ENCODE peak calls at places on chromosomes 13 and 19, in six cellular contexts. U, L, J, V, S and P are unnamed samples.
A peak's percentile ranks its signal among the peaks of the same experiment; 100 is the strongest.

GRCh38 chr19:1453525-1454371 is 3.8 kb downstream of the APC2 start:
- DNase-seq in V (peak; percentile 87), L (no peak), J (no peak), S (peak; percentile 53), U (peak; percentile 64), P (no peak)

GRCh38 chr19:46660601-46661019 is 372 bp downstream of the DACT3 start:
- DNase-seq in L (no peak), S (peak; percentile 55), J (no peak), V (no peak), U (no peak), P (no peak)

GRCh38 chr13:41960195-41960699 is 662 bp downstream of the VWA8 start:
- DNase-seq in V (peak; percentile 71), S (no peak), U (peak; percentile 9), J (peak; percentile 53), L (no peak), P (peak; percentile 31)

GRCh38 chr19:12000152-12000981 is 35.1 kb downstream of the ZNF433 start:
- DNase-seq in U (no peak), V (peak; percentile 56), S (no peak), J (no peak), L (no peak), P (no peak)

GRCh38 chr19:6212403-6213265 is 67.1 kb downstream of the MLLT1 start:
- DNase-seq in J (peak; percentile 48), S (no peak), V (no peak), U (no peak), L (no peak), P (peak; percentile 4)

GRCh38 chr13:103525530-103525929 is 459.3 kb upstream of the SLC10A2 start:
- DNase-seq in V (no peak), U (no peak), S (no peak), L (no peak), J (no peak), P (no peak)

GRCh38 chr19:2255112-2255845 is 938 bp downstream of the JSRP1 start:
- DNase-seq in S (no peak), J (no peak), V (no peak), U (no peak), L (no peak), P (no peak)

GRCh38 chr13:30165791-30166190 is 141.6 kb downstream of the KATNAL1 start:
- DNase-seq in L (peak; percentile 15), V (peak; percentile 4), J (no peak), S (peak; percentile 64), U (no peak), P (no peak)

GRCh38 chr19:39297931-39298634 is 1.9 kb downstream of the IFNL1 start:
- DNase-seq in U (no peak), L (no peak), V (no peak), S (no peak), J (no peak), P (no peak)

GRCh38 chr19:54271106-54271505 is 9.8 kb downstream of the LILRB2 start:
- DNase-seq in U (no peak), J (peak; percentile 32), S (no peak), L (no peak), V (no peak), P (no peak)

GRCh38 chr13:30681489-30682242 is 53.7 kb upstream of the ALOX5AP start:
- DNase-seq in J (no peak), U (no peak), L (no peak), S (no peak), V (peak; percentile 76), P (peak; percentile 34)

GRCh38 chr13:30561506-30561905 is 56.2 kb upstream of the USPL1 start:
- DNase-seq in S (no peak), L (no peak), J (no peak), U (no peak), V (peak; percentile 35), P (no peak)

GRCh38 chr13:40779049-40779448 is 8.1 kb upstream of the MRPS31 start:
- DNase-seq in S (no peak), U (no peak), J (no peak), L (no peak), V (no peak), P (no peak)

GRCh38 chr19:495440-496332 is 600 bp upstream of the MADCAM1 start:
- DNase-seq in L (no peak), U (peak; percentile 46), J (no peak), S (peak; percentile 62), V (peak; percentile 61), P (peak; percentile 43)

GRCh38 chr13:100483836-100484381 is 104.7 kb downstream of the GGACT start:
- DNase-seq in V (no peak), U (no peak), L (no peak), J (no peak), S (no peak), P (no peak)

GRCh38 chr13:21326155-21327030 is 132.7 kb downstream of the ZDHHC20 start:
- DNase-seq in L (peak; percentile 72), V (peak; percentile 88), U (no peak), S (peak; percentile 88), J (peak; percentile 74), P (peak; percentile 61)

GRCh38 chr19:43546581-43546980 is 13.6 kb downstream of the ZNF575 start:
- DNase-seq in S (no peak), L (no peak), U (no peak), V (no peak), J (no peak), P (no peak)

GRCh38 chr19:1275260-1275975 is at the start of gene FAM174C:
- DNase-seq in S (peak; percentile 98), V (peak; percentile 99), L (peak; percentile 93), J (peak; percentile 97), U (peak; percentile 92), P (peak; percentile 98)

GRCh38 chr13:35086667-35087066 is 144.6 kb downstream of the NBEA start:
- DNase-seq in L (no peak), U (peak; percentile 76), S (no peak), J (no peak), V (peak; percentile 1), P (no peak)

GRCh38 chr19:12843328-12843727 is 5.0 kb downstream of the MAST1 start:
- DNase-seq in V (no peak), U (no peak), J (no peak), S (no peak), L (no peak), P (no peak)

GRCh38 chr13:51244637-51245405 is 22.6 kb downstream of the FAM124A start:
- DNase-seq in V (no peak), U (no peak), L (no peak), S (no peak), J (no peak), P (no peak)
- H3K4me3 ChIP-seq in V (no peak overlapping the region), U (no peak overlapping the region), L (no peak overlapping the region), S (no peak overlapping the region), J (no peak overlapping the region), P (no peak overlapping the region)

GRCh38 chr13:33078268-33078667 is 62.0 kb downstream of the KL start:
- DNase-seq in S (no peak), L (no peak), U (no peak), J (no peak), V (no peak), P (no peak)

GRCh38 chr13:33083054-33083453 is 66.8 kb downstream of the KL start:
- DNase-seq in L (no peak), J (no peak), S (no peak), U (no peak), V (no peak), P (no peak)

GRCh38 chr13:33079960-33080359 is 63.7 kb downstream of the KL start:
- DNase-seq in S (no peak), V (no peak), J (no peak), U (no peak), L (no peak), P (no peak)

GRCh38 chr13:33080962-33081655 is 64.9 kb downstream of the KL start:
- DNase-seq in L (no peak), V (peak; percentile 7), S (no peak), U (peak; percentile 68), J (no peak), P (no peak)

DNA sequence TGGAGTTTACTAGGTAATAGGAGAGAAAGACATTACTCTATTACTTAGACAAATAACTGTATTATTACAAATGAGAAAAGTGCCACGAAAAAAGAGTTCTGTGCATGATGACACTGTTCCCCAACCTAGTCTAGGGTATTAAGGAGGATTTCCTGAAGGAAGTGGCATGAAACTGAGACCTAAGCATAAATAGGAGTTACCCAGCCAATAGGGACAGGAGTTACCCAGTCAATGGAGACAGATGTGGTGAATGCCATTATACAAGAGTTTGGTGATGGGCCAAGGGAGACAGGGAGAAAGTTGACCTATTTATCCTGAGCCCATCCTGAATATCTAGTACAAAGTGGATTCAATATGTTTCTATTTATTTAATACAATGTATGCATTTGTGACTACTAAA is 65.4 kb downstream of the KL start:
- DNase-seq in L (no peak), V (no peak), U (no peak), J (no peak), S (no peak), P (no peak)
- H2AFZ ChIP-seq in L (no peak overlapping the region), V (no peak overlapping the region), U (peak overlapping the region; percentile 61), J (no peak overlapping the region), S (no peak overlapping the region), P (no peak overlapping the region)

GRCh38 chr13:27124571-27124970 is 47.0 kb downstream of the USP12 start:
- DNase-seq in U (no peak), L (no peak), J (no peak), S (no peak), V (no peak), P (no peak)

GRCh38 chr13:27128825-27129627 is 42.6 kb downstream of the USP12 start:
- DNase-seq in L (no peak), U (peak; percentile 69), V (no peak), J (peak; percentile 50), S (no peak), P (no peak)

GRCh38 chr13:27122036-27122435 is 49.6 kb downstream of the USP12 start:
- DNase-seq in J (no peak), U (no peak), L (no peak), S (no peak), V (no peak), P (no peak)

GRCh38 chr13:27126877-27127276 is 44.7 kb downstream of the USP12 start:
- DNase-seq in L (no peak), V (no peak), J (no peak), U (no peak), S (no peak), P (no peak)

DNA sequence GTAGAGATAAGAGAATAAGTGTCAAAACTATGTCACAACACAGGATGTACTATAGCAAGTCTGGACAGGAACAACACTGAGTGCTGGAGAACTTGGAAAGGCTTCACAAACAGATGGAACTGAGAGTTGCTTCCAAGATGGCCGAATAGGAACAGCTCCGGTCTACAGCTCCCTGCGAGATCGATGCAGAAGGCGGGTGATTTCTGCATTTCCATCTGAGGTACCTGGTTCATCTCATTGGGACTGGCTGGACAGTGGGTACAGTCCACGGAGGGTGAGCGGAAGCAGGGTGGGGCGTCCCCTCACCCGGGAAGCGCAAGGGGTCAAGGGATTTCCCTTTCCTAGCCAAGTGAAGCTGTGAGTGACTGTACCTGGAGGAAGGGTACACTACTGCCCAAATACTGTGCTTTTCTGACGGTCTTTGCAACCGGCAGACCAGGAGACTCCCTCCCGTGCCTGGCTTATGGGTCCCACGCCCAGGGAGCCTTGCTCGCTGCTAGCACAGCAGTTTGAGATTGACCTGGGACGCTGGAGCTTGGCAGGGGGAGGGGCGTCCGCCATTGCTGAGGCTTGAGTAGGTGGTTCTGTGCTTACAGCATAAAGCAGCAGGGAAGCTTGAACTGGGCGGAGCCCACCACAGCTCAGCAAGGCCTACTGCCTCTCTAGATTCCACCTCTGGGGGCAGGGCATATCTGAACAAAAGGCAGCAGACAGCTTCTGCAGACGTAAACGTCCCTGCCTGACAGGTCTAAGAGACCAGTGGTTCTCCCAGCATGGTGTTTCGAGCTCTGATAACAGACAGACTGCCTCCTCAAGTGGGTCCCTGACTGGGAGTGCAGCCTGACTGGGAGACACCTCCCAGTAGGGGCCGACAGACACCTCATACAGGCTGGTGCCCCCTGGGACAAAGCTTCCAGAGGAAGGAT is 46.0 kb downstream of the USP12 start:
- DNase-seq in L (no peak), V (no peak), U (no peak), J (peak; percentile 54), S (no peak), P (no peak)
- H3K9me3 ChIP-seq in L (peaks cover 6% of the 10 kb centered on the region), V (no peaks in the 10 kb centered on the region), U (no peaks in the 10 kb centered on the region), J (peaks cover 7% of the 10 kb centered on the region), S (no peaks in the 10 kb centered on the region), P (no peaks in the 10 kb centered on the region)

GRCh38 chr19:48868196-48868886 is at the start of gene PLEKHA4:
- DNase-seq in J (no peak), V (peak; percentile 80), U (no peak), S (peak; percentile 33), L (no peak), P (peak; percentile 67)
- H3K4me3 ChIP-seq in J (no peak within 1 kb of the TSS), V (peak within 1 kb of the TSS; percentile 69), U (no peak within 1 kb of the TSS), S (peak within 1 kb of the TSS; percentile 28), L (peak within 1 kb of the TSS; percentile 26), P (no peak within 1 kb of the TSS)